ENCODE peak calls at places on chromosome 18, in five cellular contexts. A is substantia nigra; P is activated T-helper 1 cell treated with anti-CD3 and anti-CD28 coated beads, Interleukin-2, amount 50 U/mL, for 16 hours; C is activated gamma-delta T cell treated with Interleukin-2 at 50 U/mL for 16 hours; V is astrocyte of the cerebellum. O is an unnamed sample.
A peak's percentile ranks its signal among the peaks of the same experiment; 100 is the strongest.

GRCh38 chr18:75130591-75131274 is 78.2 kb downstream of the PTGR3 start:
- DNase-seq in A (no peak), P (no peak), C (no peak), V (peak; percentile 8), O (no peak)

GRCh38 chr18:31684279-31685096 is at the start of gene B4GALT6:
- DNase-seq in A (no peak), P (no peak), C (peak; percentile 14), V (no peak), O (peak; percentile 47)

GRCh38 chr18:54939375-54939917 is 19.8 kb downstream of the CCDC68 start:
- DNase-seq in A (no peak), P (no peak), C (no peak), V (no peak), O (no peak)

GRCh38 chr18:1003499-1003898 is 98.8 kb downstream of the ADCYAP1 start:
- DNase-seq in A (no peak), P (no peak), C (no peak), V (no peak), O (no peak)

GRCh38 chr18:26545737-26546136 is 2.6 kb downstream of the KCTD1 start:
- DNase-seq in A (no peak), P (no peak), C (no peak), V (no peak), O (no peak)

GRCh38 chr18:74498712-74499629 is 2.8 kb downstream of the CNDP2 start:
- DNase-seq in A (no peak), P (peak; percentile 63), C (peak; percentile 68), V (no peak), O (no peak)

GRCh38 chr18:36602620-36603019 is 226.2 kb downstream of the TPGS2 start:
- DNase-seq in A (no peak), P (no peak), C (no peak), V (no peak), O (no peak)

GRCh38 chr18:7598167-7599062 is 31.3 kb downstream of the PTPRM start:
- DNase-seq in A (no peak), P (no peak), C (no peak), V (no peak), O (no peak)

GRCh38 chr18:46281185-46282176 is 177.3 kb downstream of the HAUS1 start:
- DNase-seq in A (peak; percentile 18), P (peak; percentile 19), C (peak; percentile 37), V (peak; percentile 69), O (peak; percentile 43)

GRCh38 chr18:49072524-49072934 is 121.8 kb upstream of the SMAD7 start:
- DNase-seq in A (no peak), P (no peak), C (no peak), V (no peak), O (no peak)

GRCh38 chr18:70329076-70329475 is 40.2 kb downstream of the SOCS6 start:
- DNase-seq in A (no peak), P (no peak), C (no peak), V (no peak), O (no peak)

GRCh38 chr18:42636309-42636708 is 479.2 kb downstream of the RIT2 start:
- DNase-seq in A (no peak), P (no peak), C (no peak), V (no peak), O (no peak)

GRCh38 chr18:55925772-55926171 is 337.8 kb upstream of the TCF4 start:
- DNase-seq in A (no peak), P (no peak), C (no peak), V (no peak), O (no peak)

GRCh38 chr18:24989760-24990547 is 362.0 kb downstream of the ZNF521 start:
- DNase-seq in A (no peak), P (no peak), C (no peak), V (no peak), O (no peak)

GRCh38 chr18:68429809-68430208 is 285.1 kb downstream of the TMX3 start:
- DNase-seq in A (no peak), P (no peak), C (no peak), V (no peak), O (no peak)

GRCh38 chr18:37561986-37562385 is 3.6 kb downstream of the CELF4 start:
- DNase-seq in A (no peak), P (no peak), C (no peak), V (no peak), O (no peak)

GRCh38 chr18:49520661-49521145 is 33.7 kb upstream of the C18orf32 start:
- DNase-seq in A (no peak), P (no peak), C (no peak), V (no peak), O (no peak)

GRCh38 chr18:68263481-68263880 is 451.4 kb downstream of the TMX3 start:
- DNase-seq in A (no peak), P (no peak), C (no peak), V (no peak), O (no peak)

GRCh38 chr18:6203791-6204190 is 210.9 kb downstream of the L3MBTL4 start:
- DNase-seq in A (no peak), P (no peak), C (no peak), V (no peak), O (no peak)

GRCh38 chr18:47595816-47596501 is 334.5 kb downstream of the SMAD2 start:
- DNase-seq in A (no peak), P (no peak), C (no peak), V (no peak), O (peak; percentile 9)

O was measured in A549.